ENCODE peak calls at places on chromosomes 5 and 9, in five cellular contexts. O is pancreas, Q is kidney, M is tibial nerve, N is hepatocyte. X is an unnamed sample.

GRCh38 chr5:58459860-58460726 is at the start of gene PLK2:
- DNase-seq in O (peak), Q (peak), M (peak), N (peak), X (peak)

GRCh38 chr5:14450055-14450524 is 131.5 kb upstream of the OTULINL start:
- DNase-seq in O (no peak), Q (no peak), M (peak), N (peak), X (peak)

GRCh38 chr9:33750307-33750838 is 45.0 kb upstream of the PRSS3 start:
- DNase-seq in O (no peak), Q (no peak), M (no peak), N (no peak), X (no peak)

GRCh38 chr9:81826541-81826906 is 101.7 kb upstream of the SPATA31D4 start:
- DNase-seq in O (peak), Q (no peak), M (peak), N (peak), X (no peak)

GRCh38 chr9:35791321-35791921 is at the start of gene NPR2:
- DNase-seq in O (no peak), Q (peak), M (no peak), N (peak), X (no peak)

GRCh38 chr5:65394078-65394477 is 87.6 kb downstream of the ADAMTS6 start:
- DNase-seq in O (no peak), Q (peak), M (peak), N (peak), X (peak)

GRCh38 chr5:175885813-175886212 is 14.4 kb downstream of the CPLX2 start:
- DNase-seq in O (no peak), Q (no peak), M (no peak), N (no peak), X (no peak)

GRCh38 chr9:127783111-127783621 is 2.7 kb upstream of the CDK9 start:
- DNase-seq in O (no peak), Q (peak), M (no peak), N (no peak), X (no peak)

GRCh38 chr9:38649731-38650363 is 29.5 kb upstream of the ANKRD18A start:
- DNase-seq in O (no peak), Q (no peak), M (no peak), N (no peak), X (no peak)

GRCh38 chr5:8807636-8808035 is 738.2 kb downstream of the SEMA5A start:
- DNase-seq in O (no peak), Q (no peak), M (no peak), N (no peak), X (no peak)

GRCh38 chr5:7392401-7393024 is 3.4 kb upstream of the ADCY2 start:
- DNase-seq in O (no peak), Q (no peak), M (no peak), N (peak), X (peak)

GRCh38 chr5:68565427-68565826 is 349.9 kb downstream of the PIK3R1 start:
- DNase-seq in O (no peak), Q (no peak), M (no peak), N (no peak), X (no peak)

GRCh38 chr5:96609369-96609768 is 52.8 kb upstream of the CAST start:
- DNase-seq in O (no peak), Q (no peak), M (no peak), N (no peak), X (no peak)

GRCh38 chr5:178207917-178208280 is 3.6 kb downstream of the HNRNPAB start:
- DNase-seq in O (no peak), Q (peak), M (no peak), N (no peak), X (no peak)

GRCh38 chr5:73447234-73448071 is 1.1 kb downstream of the FOXD1 start:
- DNase-seq in O (no peak), Q (peak), M (no peak), N (peak), X (peak)

GRCh38 chr9:38067892-38068615 is 973 bp downstream of the SHB start:
- DNase-seq in O (peak), Q (peak), M (no peak), N (peak), X (no peak)

GRCh38 chr5:170283296-170283695 is 14.3 kb downstream of the LCP2 start:
- DNase-seq in O (no peak), Q (no peak), M (no peak), N (no peak), X (no peak)

GRCh38 chr9:90012825-90013425 is 408.1 kb downstream of the GADD45G start:
- DNase-seq in O (peak), Q (no peak), M (no peak), N (no peak), X (no peak)

GRCh38 chr5:134226441-134227192 is 744 bp upstream of the PPP2CA start:
- DNase-seq in O (no peak), Q (no peak), M (peak), N (no peak), X (no peak)

GRCh38 chr5:14460844-14461398 is 120.7 kb upstream of the OTULINL start:
- DNase-seq in O (no peak), Q (peak), M (no peak), N (no peak), X (no peak)

GRCh38 chr5:159943331-159943730 is 27.0 kb downstream of the ADRA1B start:
- DNase-seq in O (no peak), Q (no peak), M (no peak), N (no peak), X (no peak)

GRCh38 chr5:87393331-87393730 is 19.4 kb downstream of the CCNH start:
- DNase-seq in O (no peak), Q (no peak), M (no peak), N (no peak), X (peak)

GRCh38 chr5:71460693-71461092 is 5.2 kb downstream of the BDP1 start:
- DNase-seq in O (no peak), Q (no peak), M (no peak), N (no peak), X (no peak)

GRCh38 chr5:127206320-127207113 is 84.1 kb upstream of the MEGF10 start:
- DNase-seq in O (no peak), Q (no peak), M (no peak), N (peak), X (no peak)

GRCh38 chr9:3828495-3828894 is 302.7 kb upstream of the RFX3 start:
- DNase-seq in O (no peak), Q (no peak), M (no peak), N (no peak), X (no peak)

GRCh38 chr9:18274693-18275092 is 199.3 kb upstream of the ADAMTSL1 start:
- DNase-seq in O (no peak), Q (no peak), M (no peak), N (no peak), X (no peak)

GRCh38 chr9:4864698-4865097 is 72.0 kb downstream of the RCL1 start:
- DNase-seq in O (no peak), Q (no peak), M (no peak), N (no peak), X (no peak)

GRCh38 chr5:150245111-150245789 is 44.3 kb downstream of the CAMK2A start:
- DNase-seq in O (no peak), Q (peak), M (no peak), N (peak), X (no peak)

DNA sequence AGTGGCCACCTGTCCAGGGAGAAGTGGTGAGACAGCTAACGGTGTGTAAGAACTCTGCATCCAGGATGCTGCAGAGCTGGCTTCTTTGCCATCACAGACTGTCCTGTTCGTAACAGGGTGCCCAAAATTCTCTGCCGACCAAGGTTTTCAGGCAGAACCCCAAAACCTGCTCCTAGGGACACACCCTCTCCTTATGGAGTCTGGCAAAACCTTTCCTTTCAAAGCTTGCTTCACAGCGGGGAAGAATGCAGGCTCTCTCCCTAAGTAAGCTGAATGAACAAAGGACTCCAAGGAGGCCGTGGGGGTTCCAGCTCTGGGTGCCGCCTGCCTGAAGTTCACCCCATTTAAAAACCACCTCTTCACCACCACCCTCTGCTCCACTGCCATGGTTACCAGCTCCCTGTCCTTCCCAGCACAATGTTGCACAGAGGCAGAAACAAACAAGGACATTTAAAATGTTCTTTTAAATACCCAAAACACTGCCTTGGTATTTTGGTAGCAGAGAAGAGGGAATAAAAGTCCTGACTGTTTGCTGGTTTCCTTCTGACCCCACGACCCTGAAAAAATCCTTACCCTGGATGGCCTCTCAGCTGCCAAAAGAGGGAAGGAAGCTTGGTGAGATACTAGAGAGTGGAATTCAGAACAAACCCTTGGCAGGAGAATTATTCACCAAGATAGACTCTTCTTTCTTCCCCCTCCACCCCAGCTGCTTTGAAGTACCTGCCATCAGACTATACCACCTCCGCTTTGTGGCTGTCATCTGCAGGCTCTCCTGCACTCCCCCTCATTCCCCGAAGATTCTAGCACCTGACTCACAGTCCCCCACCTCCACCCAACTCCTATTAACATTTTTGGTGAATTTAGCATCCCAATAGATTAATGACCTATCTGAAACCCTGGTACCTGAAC is 7.1 kb upstream of the KLF9 start:
- DNase-seq in O (peak), Q (no peak), M (peak), N (peak), X (no peak)
- TF ChIP-seq CTCF in O (no peak), Q (no peak), M (peak), N (no peak), X (no peak)

GRCh38 chr9:86354882-86355399 is 731 bp upstream of the TUT7 start:
- DNase-seq in O (no peak), Q (no peak), M (no peak), N (no peak), X (no peak)
- TF ChIP-seq CTCF in O (no peak), Q (no peak), M (peak), N (no peak), X (no peak)

DNA sequence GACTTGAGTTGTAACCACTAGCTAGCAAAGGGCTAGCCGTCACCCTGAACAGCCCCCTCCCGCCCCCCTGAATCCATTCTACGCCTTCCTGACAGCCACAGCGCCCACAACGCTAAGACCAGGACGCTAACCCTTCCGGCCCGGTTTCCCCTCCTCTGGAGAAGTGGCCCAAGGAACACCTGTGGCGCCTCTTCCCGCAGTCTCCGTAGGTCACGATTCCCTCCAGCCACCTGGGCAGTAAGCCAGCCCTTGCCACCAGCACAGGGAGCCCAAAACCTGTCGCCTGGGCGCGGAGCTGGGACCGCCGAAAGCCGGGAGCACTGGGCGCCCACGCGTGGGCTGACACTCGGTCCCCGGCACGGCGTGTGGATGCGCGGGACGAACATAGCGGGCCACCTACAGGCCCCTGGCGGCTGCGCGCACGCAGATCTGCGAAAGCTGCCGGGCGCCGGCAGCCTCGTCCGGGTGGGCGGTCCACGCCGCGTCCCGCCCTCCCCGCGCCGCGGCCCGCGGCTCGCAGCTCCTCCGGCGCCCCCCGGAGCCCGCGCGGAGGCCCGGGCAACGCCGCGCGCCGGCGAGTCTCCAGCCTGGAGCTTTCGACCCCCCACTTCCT is 596 bp downstream of the IRF1 start:
- DNase-seq in O (peak), Q (peak), M (no peak), N (peak), X (no peak)
- TF ChIP-seq CTCF in O (no peak), Q (peak), M (no peak), N (no peak), X (peak)

GRCh38 chr9:12719431-12719830 is 26.2 kb downstream of the TYRP1 start:
- DNase-seq in O (no peak), Q (no peak), M (no peak), N (peak), X (no peak)
- TF ChIP-seq CTCF in O (no peak), Q (peak), M (peak), N (peak), X (peak)

GRCh38 chr5:109374625-109375024 is 35.1 kb downstream of the PJA2 start:
- DNase-seq in O (no peak), Q (no peak), M (no peak), N (no peak), X (no peak)
- TF ChIP-seq CTCF in O (no peak), Q (no peak), M (no peak), N (peak), X (no peak)

GRCh38 chr5:171309526-171310333 is 682 bp downstream of the TLX3 start:
- DNase-seq in O (no peak), Q (peak), M (no peak), N (no peak), X (no peak)
- TF ChIP-seq CTCF in O (no peak), Q (no peak), M (no peak), N (no peak), X (peak)

GRCh38 chr9:32526707-32527048 is 682 bp upstream of the RIGI start:
- DNase-seq in O (no peak), Q (no peak), M (no peak), N (no peak), X (no peak)
- TF ChIP-seq CTCF in O (no peak), Q (no peak), M (no peak), N (no peak), X (no peak)